ENCODE peak calls at places on chromosomes 13 and 19, in five cellular contexts. V is heart left ventricle, W is lower leg skin, X is lung, E is transverse colon. C is an unnamed sample.

GRCh38 chr19:972281-972680 is 11.9 kb upstream of the WDR18 start:
- DNase-seq in E (no peak), W (no peak), X (no peak), V (no peak), C (no peak)

GRCh38 chr13:96091164-96091931 is 1.4 kb downstream of the HS6ST3 start:
- DNase-seq in V (peak), E (no peak), W (peak), X (no peak), C (peak)

GRCh38 chr13:21717817-21718216 is 46.9 kb downstream of the FGF9 start:
- DNase-seq in V (no peak), X (peak), W (no peak), E (no peak), C (no peak)

GRCh38 chr19:48608798-48609263 is 2.3 kb downstream of the SPACA4 start:
- DNase-seq in W (no peak), V (no peak), E (peak), X (no peak), C (no peak)

GRCh38 chr13:60756306-60756705 is 359.3 kb downstream of the TDRD3 start:
- DNase-seq in V (no peak), E (no peak), W (no peak), X (no peak), C (no peak)

GRCh38 chr13:98422046-98422445 is 154.9 kb downstream of the STK24 start:
- DNase-seq in V (no peak), E (no peak), X (no peak), W (peak), C (no peak)

GRCh38 chr19:30172643-30173242 is 199.4 kb upstream of the ZNF536 start:
- DNase-seq in V (no peak), W (no peak), E (no peak), X (no peak), C (no peak)

GRCh38 chr19:41352609-41353465 is 885 bp downstream of the TGFB1 start:
- DNase-seq in E (peak), X (peak), V (peak), W (peak), C (peak)

GRCh38 chr13:48741377-48741776 is 87.6 kb downstream of the CYSLTR2 start:
- DNase-seq in W (no peak), X (no peak), E (no peak), V (no peak), C (no peak)

GRCh38 chr13:100674363-100674847 is at the start of gene TMTC4:
- DNase-seq in W (no peak), E (peak), X (no peak), V (no peak), C (no peak)

GRCh38 chr13:96816874-96817273 is 177.4 kb downstream of the OXGR1 start:
- DNase-seq in X (no peak), V (no peak), W (no peak), E (no peak), C (no peak)

GRCh38 chr19:19548915-19549537 is 11.0 kb downstream of the CILP2 start:
- DNase-seq in E (no peak), V (no peak), X (no peak), W (no peak), C (no peak)

GRCh38 chr19:1449467-1450442 is at the start of gene APC2:
- DNase-seq in W (no peak), V (no peak), X (no peak), E (no peak), C (no peak)

GRCh38 chr19:12792048-12792852 is 964 bp downstream of the JUNB start:
- DNase-seq in X (peak), W (peak), E (peak), V (peak), C (peak)

GRCh38 chr13:41145136-41145908 is 12.7 kb upstream of the KBTBD6 start:
- DNase-seq in E (no peak), W (no peak), V (no peak), X (no peak), C (no peak)

GRCh38 chr19:36527873-36528193 is 238 bp downstream of the ZNF260 start:
- DNase-seq in W (no peak), V (no peak), X (no peak), E (no peak), C (no peak)

GRCh38 chr13:32752997-32753606 is 166.8 kb downstream of the PDS5B start:
- DNase-seq in V (no peak), W (no peak), E (no peak), X (no peak), C (no peak)

GRCh38 chr13:43265028-43265427 is 241.6 kb downstream of the DNAJC15 start:
- DNase-seq in X (no peak), V (no peak), E (no peak), W (no peak), C (no peak)

GRCh38 chr13:75963318-75963717 is 327.2 kb downstream of the LMO7 start:
- DNase-seq in V (no peak), E (no peak), W (no peak), X (no peak), C (no peak)

GRCh38 chr19:2215281-2215751 is 20.8 kb downstream of the PLEKHJ1 start:
- DNase-seq in E (no peak), V (no peak), W (no peak), X (no peak), C (no peak)

GRCh38 chr13:50274181-50274580 is 258.9 kb downstream of the KCNRG start:
- DNase-seq in W (no peak), V (no peak), X (no peak), E (no peak), C (no peak)

GRCh38 chr13:50267917-50268316 is 252.7 kb downstream of the KCNRG start:
- DNase-seq in E (no peak), W (no peak), V (no peak), X (peak), C (no peak)

DNA sequence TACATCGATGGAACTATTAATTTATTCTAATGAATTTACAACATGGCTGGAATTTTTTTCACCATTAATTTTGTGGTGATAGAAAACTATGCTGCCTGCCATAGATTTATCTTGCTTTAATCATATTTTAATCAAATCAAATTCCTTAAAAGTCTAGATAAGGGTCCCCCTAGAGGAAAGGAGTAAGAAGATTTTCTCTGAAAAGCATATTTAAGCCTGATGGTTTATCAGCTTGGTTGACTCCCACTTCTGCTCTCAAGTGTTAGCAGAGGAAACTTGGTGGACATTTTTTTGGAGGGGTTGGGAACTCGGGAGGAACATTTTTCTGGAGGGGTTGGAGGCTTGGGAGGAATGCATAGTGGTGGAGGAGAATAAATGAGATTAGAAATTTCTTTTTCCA is 253.3 kb downstream of the KCNRG start:
- DNase-seq in X (no peak), V (no peak), W (no peak), E (no peak), C (no peak)
- TF ChIP-seq CTCF in X (no peak), V (no peak), W (no peak), E (no peak), C (no peak)

GRCh38 chr13:50387124-50387581 is 371.9 kb downstream of the KCNRG start:
- DNase-seq in E (peak), X (peak), V (peak), W (no peak), C (no peak)
- TF ChIP-seq CTCF in E (no peak), X (no peak), V (peak), W (no peak), C (no peak)

GRCh38 chr13:91739751-91740150 is 341.3 kb downstream of the GPC5 start:
- DNase-seq in X (no peak), W (no peak), E (no peak), V (no peak), C (no peak)
- TF ChIP-seq CTCF in X (no peak), W (no peak), E (no peak), V (no peak), C (no peak)

GRCh38 chr19:44517146-44517545 is 12.3 kb downstream of the CEACAM20 start:
- DNase-seq in X (no peak), W (no peak), E (no peak), V (no peak), C (no peak)

GRCh38 chr19:44515907-44516306 is 13.6 kb downstream of the CEACAM20 start:
- DNase-seq in E (no peak), X (no peak), W (no peak), V (no peak), C (no peak)

GRCh38 chr19:44509478-44509877 is 9.2 kb upstream of the ZNF180 start:
- DNase-seq in V (no peak), E (no peak), W (no peak), X (no peak), C (no peak)

GRCh38 chr19:44515031-44515430 is 14.4 kb downstream of the CEACAM20 start:
- DNase-seq in W (peak), V (no peak), X (no peak), E (no peak), C (no peak)

DNA sequence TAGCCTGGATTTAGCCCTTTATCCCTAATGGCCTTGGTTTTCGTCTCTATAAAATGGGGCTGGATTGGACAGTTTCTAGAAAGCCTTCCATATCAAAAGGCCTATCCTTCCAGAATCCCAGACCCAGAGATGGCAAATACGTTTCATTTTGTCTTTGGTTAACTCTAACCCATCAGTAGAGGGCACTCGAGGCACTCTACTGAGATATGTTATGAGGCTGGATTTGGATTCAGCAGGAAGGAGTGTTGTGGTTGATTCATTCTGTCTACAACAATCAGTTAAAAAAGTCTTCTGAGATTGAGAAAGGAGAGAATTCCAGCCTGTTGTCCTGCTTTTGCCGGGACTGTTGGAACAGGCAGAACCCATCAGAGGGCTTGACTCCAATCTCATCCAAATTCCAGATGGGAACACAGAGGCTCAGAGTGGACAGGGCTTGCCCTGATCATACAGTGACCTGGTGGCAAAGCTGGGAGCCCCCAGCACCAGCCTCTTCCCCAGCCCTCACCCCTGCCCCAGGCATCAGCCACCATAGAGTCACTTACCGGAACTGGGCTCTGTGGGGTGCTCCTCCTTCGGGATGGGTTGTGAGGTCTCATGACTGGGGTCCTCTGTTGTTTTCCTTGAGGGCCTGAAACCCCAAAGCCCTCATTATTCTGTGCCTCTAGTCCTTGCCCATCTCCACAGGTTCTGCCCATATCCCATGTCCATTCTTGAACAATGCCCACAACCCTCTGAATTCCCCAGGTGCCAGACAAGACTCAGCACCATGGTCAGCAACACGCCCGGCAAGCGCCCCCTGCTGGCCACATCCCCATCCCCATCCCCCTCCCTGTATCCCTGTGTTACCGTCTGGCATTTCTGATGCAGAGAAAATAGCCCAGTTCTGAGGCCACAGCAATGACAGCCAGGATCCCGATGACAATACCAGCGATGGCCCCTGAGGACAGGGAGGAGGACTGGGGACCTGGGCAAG is 12.3 kb upstream of the ZNF180 start:
- DNase-seq in V (no peak), X (no peak), E (peak), W (peak), C (no peak)
- TF ChIP-seq CTCF in V (peak), X (no peak), E (no peak), W (no peak), C (peak)

GRCh38 chr13:109610517-109610916 is 175.9 kb downstream of the IRS2 start:
- DNase-seq in V (peak), W (no peak), E (peak), X (peak), C (no peak)
- TF ChIP-seq CTCF in V (peak), W (no peak), E (peak), X (no peak), C (no peak)

GRCh38 chr19:18521692-18522123 is at the start of gene ELL:
- DNase-seq in E (no peak), W (no peak), X (no peak), V (no peak), C (no peak)
- TF ChIP-seq CTCF in E (no peak), W (no peak), X (no peak), V (no peak), C (no peak)

GRCh38 chr19:47414469-47414868 is 4.9 kb downstream of the MEIS3 start:
- DNase-seq in E (no peak), X (no peak), V (no peak), W (no peak), C (no peak)
- TF ChIP-seq CTCF in E (no peak), X (no peak), V (no peak), W (no peak), C (no peak)

GRCh38 chr19:50602935-50603334 is 34.7 kb upstream of the LRRC4B start:
- DNase-seq in E (no peak), X (no peak), W (no peak), V (no peak), C (no peak)

GRCh38 chr19:50601407-50602088 is 33.3 kb upstream of the LRRC4B start:
- DNase-seq in X (no peak), E (no peak), V (no peak), W (peak), C (no peak)

GRCh38 chr19:50607388-50607787 is 32.3 kb downstream of the SYT3 start:
- DNase-seq in E (no peak), X (no peak), V (no peak), W (peak), C (no peak)

GRCh38 chr19:50602089-50602422 is 33.8 kb upstream of the LRRC4B start:
- DNase-seq in E (no peak), X (no peak), V (no peak), W (peak), C (no peak)

DNA sequence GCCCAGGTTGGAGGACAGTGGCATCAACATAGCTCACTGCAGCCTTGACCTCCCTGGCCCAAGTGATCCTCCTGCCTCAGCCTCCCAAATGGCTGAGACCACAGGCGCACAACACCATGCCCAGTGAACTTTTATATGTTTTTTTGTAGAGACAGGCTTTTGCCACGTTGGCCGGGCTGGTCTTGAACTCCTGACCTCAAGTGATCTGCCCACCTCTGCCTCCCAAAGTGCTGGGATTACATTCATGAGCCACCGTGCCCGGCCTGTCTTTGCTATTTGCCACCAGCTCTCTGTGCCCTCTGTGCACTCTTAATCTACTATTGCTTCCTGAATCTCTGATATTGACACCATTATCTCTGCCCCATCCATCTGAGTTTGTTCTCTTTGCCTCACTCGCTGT is 34.3 kb upstream of the LRRC4B start:
- DNase-seq in E (no peak), V (no peak), W (peak), X (no peak), C (no peak)
- TF ChIP-seq CTCF in E (no peak), V (no peak), W (no peak), X (no peak), C (no peak)